ENCODE peak calls at places on chromosomes 5 and 9, in ten cellular contexts. O, N, A, M, K, F, I, E, W and X are unnamed samples.
A peak's percentile ranks its signal among the peaks of the same experiment; 100 is the strongest.

GRCh38 chr9:35951736-35952135 is 6.2 kb downstream of the OR2S2 start:
- DNase-seq in O (no peak), N (no peak), A (peak; percentile 90), M (no peak), K (peak; percentile 66), F (no peak), I (no peak), E (no peak), W (no peak), X (no peak)

GRCh38 chr9:8301296-8301695 is 501.7 kb upstream of the DMAC1 start:
- DNase-seq in O (no peak), N (no peak), A (peak; percentile 20), M (no peak), K (no peak), F (no peak), I (no peak), E (no peak), W (no peak), X (no peak)

GRCh38 chr9:117466111-117466510 is 51.3 kb upstream of the ASTN2 start:
- DNase-seq in O (no peak), N (no peak), A (no peak), M (no peak), K (no peak), F (no peak), I (no peak), E (no peak), W (no peak), X (no peak)

GRCh38 chr5:62562867-62563266 is 15.8 kb upstream of the LRRC70 start:
- DNase-seq in O (no peak), N (no peak), A (no peak), M (no peak), K (no peak), F (no peak), I (no peak), E (no peak), W (no peak), X (no peak)

GRCh38 chr5:96329886-96330531 is 103.0 kb downstream of the PCSK1 start:
- DNase-seq in O (no peak), N (no peak), A (peak; percentile 69), M (no peak), K (no peak), F (no peak), I (no peak), E (no peak), W (no peak), X (no peak)

GRCh38 chr5:101473483-101473882 is 570.4 kb upstream of the ST8SIA4 start:
- DNase-seq in O (no peak), N (no peak), A (peak; percentile 11), M (no peak), K (peak; percentile 2), F (no peak), I (no peak), E (no peak), W (no peak), X (no peak)

GRCh38 chr5:115857621-115858349 is 16.1 kb downstream of the AP3S1 start:
- DNase-seq in O (no peak), N (no peak), A (peak; percentile 68), M (no peak), K (peak; percentile 36), F (no peak), I (no peak), E (no peak), W (no peak), X (peak; percentile 78)

GRCh38 chr5:125194901-125195300 is 448.5 kb upstream of the ZNF608 start:
- DNase-seq in O (no peak), N (no peak), A (no peak), M (no peak), K (no peak), F (no peak), I (no peak), E (no peak), W (no peak), X (no peak)

GRCh38 chr5:162497455-162497854 is 429.9 kb downstream of the GABRG2 start:
- DNase-seq in O (no peak), N (no peak), A (no peak), M (no peak), K (no peak), F (no peak), I (no peak), E (no peak), W (no peak), X (no peak)

GRCh38 chr9:93575706-93576295 is 583 bp upstream of the PHF2 start:
- DNase-seq in O (peak; percentile 57), N (no peak), A (peak; percentile 45), M (no peak), K (peak; percentile 48), F (peak; percentile 35), I (peak; percentile 55), E (no peak), W (peak; percentile 83), X (peak; percentile 36)

GRCh38 chr9:125639057-125639456 is 68.0 kb downstream of the MAPKAP1 start:
- DNase-seq in O (no peak), N (no peak), A (no peak), M (no peak), K (no peak), F (no peak), I (no peak), E (no peak), W (no peak), X (no peak)

GRCh38 chr5:142716963-142717362 is 31.1 kb upstream of the FGF1 start:
- DNase-seq in O (peak; percentile 76), N (peak; percentile 14), A (peak; percentile 62), M (no peak), K (peak; percentile 53), F (peak; percentile 82), I (peak; percentile 22), E (no peak), W (peak; percentile 29), X (peak; percentile 43)

GRCh38 chr5:115209279-115209678 is 39.6 kb upstream of the TRIM36 start:
- DNase-seq in O (no peak), N (no peak), A (peak; percentile 12), M (no peak), K (no peak), F (no peak), I (peak; percentile 36), E (no peak), W (peak; percentile 66), X (peak; percentile 82)

GRCh38 chr9:114417511-114417910 is 29.7 kb upstream of the AKNA start:
- DNase-seq in O (no peak), N (no peak), A (peak; percentile 71), M (no peak), K (peak; percentile 86), F (no peak), I (no peak), E (no peak), W (no peak), X (peak; percentile 39)

GRCh38 chr5:90747693-90748092 is 189.1 kb downstream of the ADGRV1 start:
- DNase-seq in O (no peak), N (no peak), A (no peak), M (no peak), K (no peak), F (no peak), I (no peak), E (no peak), W (no peak), X (no peak)

GRCh38 chr5:134145779-134146581 is 30.8 kb downstream of the SKP1 start:
- DNase-seq in O (peak; percentile 87), N (peak; percentile 69), A (peak; percentile 77), M (peak; percentile 84), K (peak; percentile 68), F (peak; percentile 81), I (peak; percentile 84), E (no peak), W (peak; percentile 60), X (peak; percentile 68)

GRCh38 chr5:87347272-87347671 is 65.5 kb downstream of the CCNH start:
- DNase-seq in O (no peak), N (no peak), A (no peak), M (no peak), K (peak; percentile 62), F (no peak), I (no peak), E (no peak), W (no peak), X (no peak)

GRCh38 chr9:37191403-37192089 is 71.2 kb downstream of the ZCCHC7 start:
- DNase-seq in O (no peak), N (no peak), A (no peak), M (no peak), K (no peak), F (no peak), I (no peak), E (no peak), W (no peak), X (no peak)
- TF ChIP-seq CTCF in O (no peak), N (no peak), A (no peak), M (no peak), K (no peak), F (no peak), I (no peak), E (no peak), W (peak; percentile 10), X (no peak)

GRCh38 chr5:169795311-169795710 is 158.2 kb downstream of the DOCK2 start:
- DNase-seq in O (no peak), N (no peak), A (no peak), M (no peak), K (no peak), F (no peak), I (no peak), E (no peak), W (no peak), X (no peak)
- TF ChIP-seq CTCF in O (no peak), N (no peak), A (no peak), M (no peak), K (no peak), F (no peak), I (no peak), E (no peak), W (no peak), X (no peak)

DNA sequence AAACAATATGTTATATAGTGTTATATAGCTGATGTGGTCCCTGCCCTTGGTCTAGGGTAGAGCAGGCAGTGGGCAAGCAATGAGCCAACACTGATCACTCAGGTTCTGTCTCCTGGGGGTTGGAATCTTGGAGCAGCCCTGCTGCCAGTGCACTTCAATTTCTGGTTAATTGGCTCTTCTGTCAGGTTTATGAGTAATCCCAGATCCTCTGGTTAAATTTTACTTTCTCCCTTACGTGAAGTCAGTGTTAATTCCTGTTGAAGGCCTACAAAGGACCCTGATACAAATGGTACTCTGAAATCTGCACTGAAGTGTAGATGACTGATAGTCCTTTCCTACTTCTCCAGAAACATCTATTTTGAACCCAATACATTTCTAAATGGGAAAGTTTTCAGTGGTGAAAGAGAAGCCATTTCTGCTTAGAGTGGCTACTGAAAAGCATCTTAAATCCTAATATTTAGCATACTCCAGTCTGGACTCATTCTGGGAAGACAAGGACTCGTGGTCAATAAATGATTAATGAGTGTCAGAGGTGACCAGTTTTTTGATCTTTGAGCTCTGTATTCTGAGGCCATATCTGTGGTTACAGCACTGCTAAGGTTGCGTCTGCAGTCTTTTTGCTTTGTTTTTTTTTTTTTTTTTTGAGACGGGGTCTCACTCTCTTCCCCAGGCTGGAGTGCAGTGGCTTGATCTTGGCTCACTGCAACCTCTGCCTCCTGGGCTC is 442.4 kb downstream of the KIF4B start:
- DNase-seq in O (no peak), N (no peak), A (no peak), M (no peak), K (no peak), F (no peak), I (no peak), E (no peak), W (no peak), X (no peak)
- TF ChIP-seq CTCF in O (no peak), N (no peak), A (no peak), M (no peak), K (no peak), F (no peak), I (no peak), E (no peak), W (no peak), X (no peak)

GRCh38 chr5:152511531-152512132 is 106.6 kb upstream of the NMUR2 start:
- DNase-seq in O (no peak), N (no peak), A (no peak), M (no peak), K (no peak), F (no peak), I (no peak), E (no peak), W (no peak), X (no peak)

GRCh38 chr5:152514827-152515397 is 109.8 kb upstream of the NMUR2 start:
- DNase-seq in O (no peak), N (no peak), A (peak; percentile 44), M (no peak), K (peak; percentile 24), F (peak; percentile 56), I (no peak), E (no peak), W (peak; percentile 14), X (peak; percentile 11)
- TF ChIP-seq CTCF in O (peak; percentile 62), N (peak; percentile 64), A (peak; percentile 32), M (no peak), K (peak; percentile 61), F (peak; percentile 48), I (no peak), E (peak; percentile 20), W (no peak), X (peak; percentile 32)